ENCODE peak calls at places on chromosomes 1 and 21, in eight cellular contexts. O is aorta, B is left ventricle myocardium inferior, N is Panc1, Y is adrenal gland, C is Peyer's patch, Q is BE2C, W is NT2/D1. R is an unnamed sample. For H3K36me3, the result is how much of the 10 kb centered on the place peaks cover.

GRCh38 chr1:88658419-88658818 is 25.7 kb upstream of the PKN2 start:
- DNase-seq in O (no peak), B (no peak), N (no peak), Y (no peak), C (no peak), Q (no peak), W (no peak), R (no peak)

GRCh38 chr1:206918076-206918475 is 3.7 kb downstream of the FCMR start:
- DNase-seq in O (no peak), B (no peak), N (no peak), Y (no peak), C (no peak), Q (no peak), W (no peak), R (no peak)

GRCh38 chr1:226619031-226619430 is 70.5 kb downstream of the STUM start:
- DNase-seq in O (no peak), B (no peak), N (no peak), Y (no peak), C (no peak), Q (no peak), W (no peak), R (peak)

GRCh38 chr1:80143361-80143760 is 1136.8 kb upstream of the ADGRL4 start:
- DNase-seq in O (no peak), B (no peak), N (no peak), Y (no peak), C (no peak), Q (no peak), W (no peak), R (no peak)

GRCh38 chr1:186152227-186152944 is 222.7 kb downstream of the TPR start:
- DNase-seq in O (no peak), B (no peak), N (no peak), Y (no peak), C (no peak), Q (no peak), W (peak), R (no peak)

GRCh38 chr1:35558374-35559316 is 1.0 kb downstream of the NCDN start:
- DNase-seq in O (no peak), B (no peak), N (no peak), Y (no peak), C (no peak), Q (no peak), W (no peak), R (peak)

GRCh38 chr1:176188604-176189003 is 18.5 kb downstream of the COP1 start:
- DNase-seq in O (no peak), B (no peak), N (no peak), Y (no peak), C (no peak), Q (no peak), W (no peak), R (no peak)

GRCh38 chr1:165807613-165808012 is 19.8 kb upstream of the UCK2 start:
- DNase-seq in O (no peak), B (no peak), N (no peak), Y (no peak), C (no peak), Q (no peak), W (no peak), R (no peak)

GRCh38 chr1:159872896-159873295 is 10.4 kb upstream of the VSIG8 start:
- DNase-seq in O (no peak), B (no peak), N (no peak), Y (no peak), C (no peak), Q (no peak), W (no peak), R (no peak)

GRCh38 chr1:27342778-27343638 is 1.2 kb downstream of the SYTL1 start:
- DNase-seq in O (no peak), B (no peak), N (no peak), Y (no peak), C (peak), Q (no peak), W (no peak), R (no peak)

GRCh38 chr1:68449901-68450300 is at the start of gene RPE65:
- DNase-seq in O (no peak), B (no peak), N (no peak), Y (no peak), C (no peak), Q (no peak), W (no peak), R (no peak)

GRCh38 chr1:45924736-45925135 is 121.3 kb downstream of the MAST2 start:
- DNase-seq in O (no peak), B (no peak), N (no peak), Y (no peak), C (no peak), Q (no peak), W (no peak), R (no peak)

GRCh38 chr1:25572708-25573590 is 29.5 kb downstream of the LDLRAP1 start:
- DNase-seq in O (no peak), B (no peak), N (peak), Y (peak), C (peak), Q (peak), W (peak), R (no peak)

GRCh38 chr1:92538048-92538412 is 51.3 kb upstream of the GFI1 start:
- DNase-seq in O (no peak), B (no peak), N (no peak), Y (no peak), C (no peak), Q (no peak), W (no peak), R (no peak)

GRCh38 chr21:45253180-45253579 is 34.5 kb downstream of the POFUT2 start:
- DNase-seq in O (no peak), B (no peak), N (no peak), Y (no peak), C (no peak), Q (peak), W (no peak), R (no peak)

GRCh38 chr21:41726058-41726558 is 40.7 kb downstream of the RIPK4 start:
- DNase-seq in O (peak), B (no peak), N (no peak), Y (no peak), C (no peak), Q (no peak), W (no peak), R (no peak)

GRCh38 chr1:76799700-76800099 is 67.6 kb upstream of the ST6GALNAC5 start:
- DNase-seq in O (no peak), B (no peak), N (no peak), Y (no peak), C (no peak), Q (peak), W (no peak), R (no peak)

GRCh38 chr1:184340984-184341383 is 45.8 kb upstream of the C1orf21 start:
- DNase-seq in O (no peak), B (no peak), N (no peak), Y (no peak), C (no peak), Q (no peak), W (no peak), R (no peak)

GRCh38 chr21:37358392-37358791 is 8.2 kb upstream of the DYRK1A start:
- DNase-seq in O (no peak), B (no peak), N (no peak), Y (no peak), C (no peak), Q (no peak), W (no peak), R (no peak)

GRCh38 chr1:71668059-71668458 is 587.2 kb upstream of the ZRANB2 start:
- DNase-seq in O (no peak), B (no peak), N (no peak), Y (no peak), C (no peak), Q (no peak), W (no peak), R (no peak)

GRCh38 chr1:225480825-225481434 is 53.1 kb upstream of the LBR start:
- DNase-seq in O (peak), B (no peak), N (peak), Y (peak), C (peak), Q (peak), W (peak), R (no peak)

GRCh38 chr1:235910357-235911299 is 43.9 kb upstream of the LYST start:
- DNase-seq in O (peak), B (no peak), N (peak), Y (peak), C (no peak), Q (peak), W (peak), R (no peak)

GRCh38 chr1:92886886-92887419 is 55.1 kb downstream of the RPL5 start:
- DNase-seq in O (no peak), B (no peak), N (no peak), Y (no peak), C (no peak), Q (no peak), W (no peak), R (no peak)

GRCh38 chr1:107691542-107691941 is 273.4 kb downstream of the VAV3 start:
- DNase-seq in O (no peak), B (no peak), N (no peak), Y (no peak), C (no peak), Q (no peak), W (no peak), R (no peak)

GRCh38 chr1:6724517-6725141 is 23.0 kb upstream of the DNAJC11 start:
- DNase-seq in O (no peak), B (no peak), N (no peak), Y (peak), C (no peak), Q (no peak), W (no peak), R (no peak)

DNA sequence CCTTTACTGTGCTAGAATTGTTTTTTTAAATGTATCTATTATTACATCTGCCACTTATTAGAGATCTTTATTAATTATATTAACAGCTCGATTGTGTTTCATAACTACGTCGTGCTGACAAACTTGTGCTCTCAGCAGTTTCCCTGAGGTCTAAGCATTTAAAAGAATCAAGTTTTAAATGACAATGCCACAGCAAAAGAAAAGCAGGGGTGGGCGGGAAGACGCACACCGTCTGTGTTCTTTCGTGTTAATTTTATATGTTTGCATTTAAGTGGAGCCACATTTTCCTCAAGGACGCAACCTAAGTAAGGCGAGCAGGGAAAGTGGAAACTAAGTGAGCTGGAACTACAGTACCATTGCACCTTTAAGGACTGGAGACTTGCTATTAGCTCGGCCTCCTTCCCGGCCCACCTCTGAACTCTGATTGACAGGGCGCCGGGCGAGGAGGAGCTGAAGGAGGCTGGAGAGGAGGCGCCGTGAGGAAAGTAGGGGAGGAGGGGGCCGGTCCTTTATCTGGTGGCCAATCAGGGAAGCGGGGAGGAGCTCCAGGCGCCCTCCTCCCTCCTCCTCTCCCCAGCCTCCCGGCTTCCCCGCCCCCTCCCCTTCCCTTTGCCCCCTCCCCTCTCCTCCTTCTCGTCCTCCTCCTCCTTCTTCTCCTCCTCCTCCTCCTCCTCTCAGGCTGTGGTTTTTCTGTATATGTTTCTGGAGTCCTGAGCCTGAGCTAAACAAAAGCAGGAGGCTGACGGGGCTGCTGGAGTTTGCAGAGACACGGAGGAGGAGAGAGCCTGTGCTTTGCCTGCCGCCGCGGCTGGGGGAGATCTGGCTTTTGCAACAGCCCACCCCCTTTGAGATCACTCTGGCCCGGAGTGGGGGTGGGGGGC is at the start of gene PBX1:
- DNase-seq in O (peak), B (peak), N (peak), Y (peak), C (peak), Q (peak), W (peak), R (peak)
- H3K36me3 ChIP-seq in O (under half), B (under half), N (under half), Y (under half), C (under half), Q (under half), W (under half), R (under half)

DNA sequence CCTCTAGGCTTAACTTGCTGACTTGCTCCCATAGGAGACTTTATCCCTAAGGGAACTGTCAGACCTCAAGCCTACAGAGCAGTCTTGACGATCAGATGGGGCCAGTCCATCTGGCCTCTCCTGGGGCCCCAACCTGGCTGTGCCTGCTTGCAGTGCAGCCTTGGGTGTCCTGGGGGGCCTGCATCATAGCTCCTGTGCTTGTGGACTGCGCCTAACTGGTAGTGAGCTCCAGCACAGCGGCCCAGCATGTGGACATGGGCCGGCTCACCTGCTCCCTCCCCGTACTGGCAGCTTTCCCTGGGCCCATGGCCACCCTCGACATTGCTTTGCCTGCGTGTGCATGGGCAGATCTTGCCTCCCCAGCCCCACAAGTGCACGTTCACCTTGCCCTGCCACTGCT is 76.1 kb downstream of the INTS7 start:
- DNase-seq in O (no peak), B (no peak), N (no peak), Y (no peak), C (no peak), Q (no peak), W (no peak), R (no peak)
- H3K36me3 ChIP-seq in O (under half), B (under half), N (under half), Y (under half), C (under half), Q (under half), W (under half), R (under half)

DNA sequence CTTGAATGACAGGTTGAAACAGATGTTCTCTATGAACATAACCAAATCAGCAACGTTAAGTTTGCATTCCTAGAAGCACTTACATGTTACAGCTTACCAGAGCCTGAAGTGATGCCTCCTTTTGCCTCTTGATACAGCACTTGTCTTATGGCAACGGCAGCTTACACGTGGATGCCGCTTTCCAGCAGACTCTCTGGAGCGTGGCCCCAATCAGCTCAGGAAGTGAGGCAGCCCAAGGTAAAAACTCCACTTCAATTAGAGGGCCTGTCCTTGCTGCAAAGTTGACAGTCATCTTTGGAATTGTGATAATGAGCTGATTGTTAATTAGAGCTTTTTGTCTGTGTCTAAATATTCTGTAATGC is 345.1 kb downstream of the RYR2 start:
- DNase-seq in O (no peak), B (no peak), N (no peak), Y (no peak), C (no peak), Q (no peak), W (no peak), R (no peak)
- H3K36me3 ChIP-seq in O (under half), B (under half), N (under half), Y (under half), C (under half), Q (under half), W (under half), R (under half)

GRCh38 chr1:69982992-69983391 is 222.4 kb downstream of the LRRC40 start:
- DNase-seq in O (no peak), B (no peak), N (peak), Y (peak), C (no peak), Q (no peak), W (no peak), R (no peak)
- H3K36me3 ChIP-seq in O (under half), B (under half), N (under half), Y (under half), C (under half), Q (under half), W (under half), R (under half)

DNA sequence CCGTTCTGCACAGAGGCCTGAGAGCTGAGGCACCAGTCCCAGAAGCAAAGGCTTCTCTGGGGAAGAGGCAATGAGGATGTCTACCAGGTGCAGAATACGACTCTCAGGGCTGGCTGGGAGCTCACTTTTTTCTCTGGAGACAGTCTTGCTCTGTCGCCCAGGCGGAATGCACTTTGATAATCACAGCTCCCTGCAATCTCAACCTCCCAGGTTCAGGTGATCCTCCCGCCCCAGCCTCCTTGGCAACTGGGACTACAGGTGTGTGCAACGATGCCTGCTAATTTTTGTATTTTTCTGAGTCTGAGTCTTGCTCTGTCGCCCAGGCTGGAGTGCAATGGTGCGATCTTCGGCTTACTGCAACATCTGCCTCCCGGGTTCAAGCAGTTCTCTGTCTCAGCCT is 17.6 kb downstream of the NADK start:
- DNase-seq in O (no peak), B (no peak), N (no peak), Y (no peak), C (no peak), Q (no peak), W (no peak), R (no peak)
- H3K36me3 ChIP-seq in O (under half), B (half or more), N (under half), Y (half or more), C (under half), Q (half or more), W (half or more), R (under half)

GRCh38 chr1:54595956-54596498 is 27.3 kb downstream of the FAM151A start:
- DNase-seq in O (no peak), B (no peak), N (no peak), Y (no peak), C (no peak), Q (no peak), W (no peak), R (no peak)

GRCh38 chr1:54594463-54594862 is 28.9 kb downstream of the FAM151A start:
- DNase-seq in O (no peak), B (no peak), N (no peak), Y (no peak), C (no peak), Q (no peak), W (no peak), R (no peak)

GRCh38 chr1:54599211-54599823 is 24.0 kb downstream of the FAM151A start:
- DNase-seq in O (no peak), B (no peak), N (no peak), Y (no peak), C (no peak), Q (no peak), W (no peak), R (no peak)

GRCh38 chr1:54597455-54598030 is 25.8 kb downstream of the FAM151A start:
- DNase-seq in O (no peak), B (no peak), N (no peak), Y (no peak), C (no peak), Q (no peak), W (no peak), R (no peak)

GRCh38 chr1:54596756-54597155 is 26.6 kb downstream of the FAM151A start:
- DNase-seq in O (no peak), B (no peak), N (no peak), Y (no peak), C (no peak), Q (no peak), W (no peak), R (no peak)
- H3K36me3 ChIP-seq in O (under half), B (half or more), N (under half), Y (under half), C (under half), Q (under half), W (under half), R (under half)

R was measured in ovary.